ENCODE peak calls at places on chromosomes 5 and 9, in ten cellular contexts. I, P, C, L, Z, W, S, B, Y and T are unnamed samples.

GRCh38 chr9:136802321-136802720 is 5.4 kb upstream of the RABL6 start:
- DNase-seq in Z (no peak), S (no peak), L (no peak), W (no peak), P (no peak), C (no peak), Y (no peak), I (no peak), B (no peak), T (no peak)

GRCh38 chr9:22111176-22111870 is 102.2 kb upstream of the CDKN2B start:
- DNase-seq in S (no peak), P (no peak), Y (no peak), L (no peak), B (no peak), Z (no peak), I (no peak), W (no peak), C (no peak), T (no peak)

GRCh38 chr5:75507841-75508240 is 3.6 kb downstream of the CERT1 start:
- DNase-seq in Y (no peak), S (no peak), W (no peak), I (no peak), P (no peak), C (no peak), Z (no peak), B (no peak), L (no peak), T (no peak)

GRCh38 chr5:135433626-135434426 is 13.3 kb downstream of the DCANP1 start:
- DNase-seq in B (no peak), I (peak), Y (peak), C (no peak), W (no peak), S (no peak), Z (no peak), L (no peak), P (no peak), T (peak)

GRCh38 chr5:82314964-82315728 is 37.0 kb upstream of the RPS23 start:
- DNase-seq in B (no peak), Y (peak), Z (peak), I (peak), C (no peak), W (no peak), L (no peak), S (no peak), P (no peak), T (no peak)

GRCh38 chr9:113992276-113992951 is 85.7 kb downstream of the AMBP start:
- DNase-seq in I (no peak), Z (peak), Y (peak), C (no peak), P (peak), W (no peak), B (peak), L (peak), S (no peak), T (no peak)

GRCh38 chr5:1864896-1865440 is 17.8 kb downstream of the IRX4 start:
- DNase-seq in B (no peak), C (no peak), I (no peak), L (no peak), P (no peak), S (no peak), W (no peak), Z (no peak), Y (no peak), T (no peak)

GRCh38 chr5:16741007-16741406 is 124.2 kb upstream of the RETREG1 start:
- DNase-seq in B (peak), Z (no peak), P (peak), L (no peak), C (no peak), I (no peak), Y (no peak), W (no peak), S (no peak), T (no peak)

GRCh38 chr5:53543401-53543800 is 17.0 kb upstream of the NDUFS4 start:
- DNase-seq in B (no peak), Y (peak), W (no peak), S (no peak), L (no peak), P (no peak), C (no peak), I (peak), Z (no peak), T (no peak)

GRCh38 chr5:168477060-168477459 is 9.2 kb upstream of the RARS1 start:
- DNase-seq in L (no peak), S (no peak), C (no peak), W (no peak), Z (no peak), B (no peak), P (no peak), Y (no peak), I (peak), T (no peak)

GRCh38 chr5:159547466-159548195 is 217.3 kb upstream of the IL12B start:
- DNase-seq in Z (no peak), B (no peak), P (no peak), W (no peak), L (no peak), I (peak), Y (no peak), C (no peak), S (no peak), T (no peak)

GRCh38 chr9:127569819-127570401 is 42.2 kb upstream of the STXBP1 start:
- DNase-seq in P (no peak), Y (no peak), I (no peak), W (no peak), L (no peak), S (no peak), Z (no peak), B (peak), C (peak), T (no peak)

GRCh38 chr5:35939639-35940038 is 1.2 kb upstream of the CAPSL start:
- DNase-seq in L (no peak), W (no peak), B (no peak), Y (peak), C (no peak), P (no peak), Z (no peak), I (peak), S (no peak), T (no peak)